ENCODE peak calls at places on chromosomes 1 and 21, in seven cellular contexts. G is adrenal gland; L is IMR-90; J is effector memory CD4-positive, alpha-beta T cell; M is mesendoderm; C is PC-9; Y is suprapubic skin. F is an unnamed sample. For H3K4me1 and H3K27me3, the result is how much of the 10 kb centered on the place peaks cover.

GRCh38 chr1:67241200-67241746 is 66.4 kb upstream of the IL12RB2 start:
- DNase-seq in G (no peak), L (no peak), J (no peak), M (no peak), C (no peak), Y (no peak), F (no peak)

GRCh38 chr1:80534606-80535360 is 1266.0 kb upstream of the ADGRL2 start:
- DNase-seq in G (no peak), L (peak), J (no peak), M (no peak), C (no peak), Y (no peak), F (no peak)

GRCh38 chr1:234893725-234894630 is 234.7 kb downstream of the TOMM20 start:
- DNase-seq in G (peak), L (peak), J (no peak), M (no peak), C (no peak), Y (no peak), F (peak)

GRCh38 chr1:231390071-231390470 is 32.0 kb downstream of the EGLN1 start:
- DNase-seq in G (no peak), L (peak), J (no peak), M (no peak), C (no peak), Y (no peak), F (no peak)

GRCh38 chr1:211613108-211613947 is 34.4 kb upstream of the SLC30A1 start:
- DNase-seq in G (peak), L (peak), J (no peak), M (peak), C (peak), Y (peak), F (peak)

GRCh38 chr21:28142692-28143091 is 850.0 kb downstream of the LTN1 start:
- DNase-seq in G (no peak), L (peak), J (no peak), M (no peak), C (no peak), Y (no peak), F (peak)

GRCh38 chr1:37602750-37603694 is 7.3 kb upstream of the GNL2 start:
- DNase-seq in G (no peak), L (peak), J (peak), M (peak), C (peak), Y (no peak), F (no peak)

GRCh38 chr1:218585565-218586184 is 240.5 kb downstream of the TGFB2 start:
- DNase-seq in G (no peak), L (peak), J (no peak), M (peak), C (peak), Y (no peak), F (peak)

GRCh38 chr1:15188678-15189077 is 35.1 kb downstream of the TMEM51 start:
- DNase-seq in G (no peak), L (peak), J (no peak), M (no peak), C (no peak), Y (no peak), F (no peak)

GRCh38 chr1:212760126-212760823 is 31.3 kb downstream of the NSL1 start:
- DNase-seq in G (no peak), L (no peak), J (no peak), M (peak), C (no peak), Y (no peak), F (no peak)

GRCh38 chr1:206872139-206872538 is 6.7 kb downstream of the IL20 start:
- DNase-seq in G (no peak), L (no peak), J (no peak), M (no peak), C (no peak), Y (no peak), F (no peak)

GRCh38 chr1:184036517-184036949 is 995 bp downstream of the COLGALT2 start:
- DNase-seq in G (peak), L (no peak), J (no peak), M (peak), C (no peak), Y (no peak), F (no peak)

GRCh38 chr1:67194209-67194863 is 28.1 kb downstream of the IL23R start:
- DNase-seq in G (no peak), L (no peak), J (peak), M (peak), C (no peak), Y (no peak), F (no peak)

GRCh38 chr1:56135864-56136147 is 443.6 kb downstream of the PLPP3 start:
- DNase-seq in G (no peak), L (no peak), J (no peak), M (no peak), C (no peak), Y (no peak), F (no peak)

GRCh38 chr1:203096566-203096965 is 10.8 kb upstream of the MYOG start:
- DNase-seq in G (no peak), L (no peak), J (no peak), M (no peak), C (no peak), Y (no peak), F (no peak)

GRCh38 chr1:39752703-39753102 is 14.0 kb downstream of the PPIE start:
- DNase-seq in G (no peak), L (no peak), J (no peak), M (no peak), C (no peak), Y (no peak), F (no peak)

GRCh38 chr1:195897072-195897471 is 711.2 kb downstream of the KCNT2 start:
- DNase-seq in G (no peak), L (no peak), J (no peak), M (peak), C (no peak), Y (no peak), F (no peak)

GRCh38 chr1:12584900-12585525 is 33.0 kb downstream of the DHRS3 start:
- DNase-seq in G (no peak), L (no peak), J (no peak), M (no peak), C (no peak), Y (no peak), F (no peak)

GRCh38 chr1:229384822-229385221 is 42.0 kb upstream of the CCSAP start:
- DNase-seq in G (no peak), L (no peak), J (no peak), M (no peak), C (no peak), Y (no peak), F (no peak)

GRCh38 chr1:233635765-233636502 is 22.0 kb downstream of the KCNK1 start:
- DNase-seq in G (no peak), L (peak), J (no peak), M (peak), C (peak), Y (no peak), F (no peak)

GRCh38 chr1:234659538-234659937 is 49.6 kb upstream of the IRF2BP2 start:
- DNase-seq in G (peak), L (peak), J (no peak), M (peak), C (peak), Y (no peak), F (peak)

GRCh38 chr21:30257773-30258172 is 25.0 kb downstream of the KRTAP24-1 start:
- DNase-seq in G (no peak), L (no peak), J (no peak), M (peak), C (peak), Y (no peak), F (peak)

GRCh38 chr1:212218911-212219310 is 66.3 kb upstream of the PPP2R5A start:
- DNase-seq in G (no peak), L (peak), J (no peak), M (peak), C (no peak), Y (no peak), F (no peak)

GRCh38 chr1:37732111-37732780 is 32.7 kb downstream of the EPHA10 start:
- DNase-seq in G (no peak), L (no peak), J (no peak), M (no peak), C (no peak), Y (no peak), F (no peak)

GRCh38 chr1:173473599-173474011 is 3.5 kb upstream of the PRDX6 start:
- DNase-seq in G (no peak), L (peak), J (no peak), M (no peak), C (no peak), Y (no peak), F (peak)

GRCh38 chr1:159751022-159751421 is 29.7 kb upstream of the DUSP23 start:
- DNase-seq in G (no peak), L (no peak), J (no peak), M (no peak), C (no peak), Y (no peak), F (no peak)

GRCh38 chr1:208224192-208224713 is 19.9 kb downstream of the PLXNA2 start:
- DNase-seq in G (no peak), L (no peak), J (no peak), M (no peak), C (no peak), Y (no peak), F (no peak)

GRCh38 chr1:3645247-3645646 is 4.7 kb downstream of the WRAP73 start:
- DNase-seq in G (no peak), L (no peak), J (no peak), M (no peak), C (no peak), Y (no peak), F (no peak)

GRCh38 chr1:164721037-164721496 is 162.1 kb downstream of the PBX1 start:
- DNase-seq in G (no peak), L (no peak), J (no peak), M (no peak), C (no peak), Y (no peak), F (no peak)

GRCh38 chr1:63746129-63746864 is 27.5 kb upstream of the ROR1 start:
- DNase-seq in G (no peak), L (peak), J (no peak), M (peak), C (peak), Y (no peak), F (peak)

GRCh38 chr1:46806196-46807020 is 7.6 kb downstream of the CYP4B1 start:
- DNase-seq in G (peak), L (no peak), J (no peak), M (no peak), C (peak), Y (peak), F (no peak)

GRCh38 chr1:1170215-1170890 is 3.3 kb upstream of the TTLL10 start:
- DNase-seq in G (no peak), L (no peak), J (no peak), M (no peak), C (no peak), Y (no peak), F (no peak)

GRCh38 chr1:204398197-204399125 is 13.2 kb downstream of the PPP1R15B start:
- DNase-seq in G (peak), L (peak), J (peak), M (peak), C (peak), Y (no peak), F (peak)

GRCh38 chr1:221939598-221939997 is 197.7 kb upstream of the DUSP10 start:
- DNase-seq in G (no peak), L (no peak), J (no peak), M (no peak), C (no peak), Y (no peak), F (no peak)
- H3K4me1 ChIP-seq in G (under half), L (under half), J (under half), M (under half), C (under half), Y (under half), F (under half)

DNA sequence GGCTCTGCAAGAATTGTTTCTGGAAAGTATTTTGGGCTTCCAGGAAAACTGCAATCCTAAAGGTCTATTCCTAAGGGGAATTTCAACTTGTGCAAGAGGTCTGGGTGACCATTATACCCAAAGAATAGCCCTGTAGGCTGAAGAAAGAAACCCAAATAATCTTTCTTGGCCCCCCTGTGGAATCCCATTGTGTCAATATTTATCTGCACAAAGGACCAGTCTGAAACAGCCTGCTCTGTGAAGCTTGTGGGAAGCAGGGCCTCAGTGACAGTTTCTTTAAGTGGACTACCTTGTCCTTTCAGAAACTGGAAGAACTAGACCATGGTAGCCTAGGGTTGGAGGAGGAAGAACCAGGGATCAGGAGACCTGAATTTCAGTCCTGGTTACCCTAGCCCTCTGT is 58.4 kb upstream of the HSD17B7 start:
- DNase-seq in G (no peak), L (no peak), J (no peak), M (no peak), C (no peak), Y (no peak), F (no peak)
- H3K27ac ChIP-seq in G (no peak), L (peak), J (no peak), M (no peak), C (no peak), Y (peak), F (no peak)

DNA sequence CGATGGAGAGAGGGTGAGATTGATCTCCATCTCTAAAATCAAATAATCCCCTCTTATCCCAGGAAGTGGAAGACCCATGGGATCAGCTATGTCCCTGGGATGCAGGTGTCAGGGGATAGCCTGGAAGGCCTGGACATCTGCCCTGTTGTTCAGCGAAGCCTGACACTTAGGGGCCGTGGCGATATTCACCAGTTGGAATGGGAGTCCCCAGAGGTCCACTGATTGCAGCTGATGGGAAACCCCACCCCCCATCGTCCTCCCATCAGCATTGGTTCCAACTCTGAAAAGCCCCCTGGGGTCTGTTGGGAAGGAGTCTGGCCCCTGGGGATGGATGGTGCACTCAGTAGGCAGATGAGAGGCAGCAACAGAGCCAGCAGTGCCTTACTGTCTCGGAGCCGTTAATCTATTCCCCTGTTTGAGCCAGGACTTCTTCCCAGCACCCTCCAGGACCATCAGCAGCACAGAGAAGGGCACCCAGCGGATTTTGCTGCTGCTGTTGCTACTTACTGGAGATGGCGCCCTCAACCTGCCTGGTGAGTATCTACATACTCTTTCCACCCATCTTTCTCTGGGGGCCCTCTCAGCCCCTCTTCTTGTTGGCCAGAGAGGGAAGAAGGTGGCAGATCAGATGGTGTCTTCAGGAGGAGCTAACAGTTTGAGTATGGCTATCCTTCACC is 13.4 kb downstream of the CATSPER4 start:
- DNase-seq in G (no peak), L (no peak), J (no peak), M (peak), C (no peak), Y (no peak), F (no peak)
- H3K27me3 ChIP-seq in G (under half), L (under half), J (under half), M (under half), C (under half), Y (under half), F (under half)

GRCh38 chr1:109824349-109825115 is 60.8 kb upstream of the EPS8L3 start:
- DNase-seq in G (no peak), L (no peak), J (no peak), M (no peak), C (no peak), Y (no peak), F (no peak)
- H3K4me1 ChIP-seq in G (under half), L (under half), J (under half), M (under half), C (half or more), Y (under half), F (under half)

GRCh38 chr1:9824702-9825089 is 931 bp upstream of the CLSTN1 start:
- DNase-seq in G (no peak), L (no peak), J (no peak), M (no peak), C (no peak), Y (no peak), F (peak)

GRCh38 chr1:9827558-9828185 is 3.9 kb upstream of the CLSTN1 start:
- DNase-seq in G (no peak), L (no peak), J (no peak), M (peak), C (peak), Y (no peak), F (peak)

GRCh38 chr1:9825101-9826074 is 1.6 kb upstream of the CLSTN1 start:
- DNase-seq in G (peak), L (peak), J (peak), M (peak), C (peak), Y (no peak), F (peak)

GRCh38 chr1:9826616-9827015 is 2.9 kb upstream of the CLSTN1 start:
- DNase-seq in G (no peak), L (no peak), J (no peak), M (no peak), C (no peak), Y (no peak), F (no peak)

GRCh38 chr1:9826087-9826486 is 2.3 kb upstream of the CLSTN1 start:
- DNase-seq in G (no peak), L (no peak), J (no peak), M (no peak), C (no peak), Y (no peak), F (no peak)
- H3K27ac ChIP-seq in G (peak), L (no peak), J (no peak), M (peak), C (peak), Y (peak), F (peak)

GRCh38 chr1:161781995-161782394 is 15.9 kb downstream of the ATF6 start:
- DNase-seq in G (no peak), L (peak), J (no peak), M (no peak), C (no peak), Y (no peak), F (no peak)
- H3K27me3 ChIP-seq in G (under half), L (under half), J (under half), M (under half), C (under half), Y (under half), F (under half)

GRCh38 chr1:201647094-201647493 is 108.2 kb downstream of the NAV1 start:
- DNase-seq in G (no peak), L (no peak), J (no peak), M (no peak), C (no peak), Y (no peak), F (no peak)

GRCh38 chr1:201645956-201646355 is 107.0 kb downstream of the NAV1 start:
- DNase-seq in G (no peak), L (peak), J (no peak), M (no peak), C (no peak), Y (no peak), F (no peak)

GRCh38 chr1:201648066-201648910 is 109.4 kb downstream of the NAV1 start:
- DNase-seq in G (peak), L (peak), J (no peak), M (peak), C (peak), Y (peak), F (peak)

GRCh38 chr1:201647722-201648065 is 108.8 kb downstream of the NAV1 start:
- DNase-seq in G (no peak), L (no peak), J (no peak), M (no peak), C (no peak), Y (no peak), F (no peak)

DNA sequence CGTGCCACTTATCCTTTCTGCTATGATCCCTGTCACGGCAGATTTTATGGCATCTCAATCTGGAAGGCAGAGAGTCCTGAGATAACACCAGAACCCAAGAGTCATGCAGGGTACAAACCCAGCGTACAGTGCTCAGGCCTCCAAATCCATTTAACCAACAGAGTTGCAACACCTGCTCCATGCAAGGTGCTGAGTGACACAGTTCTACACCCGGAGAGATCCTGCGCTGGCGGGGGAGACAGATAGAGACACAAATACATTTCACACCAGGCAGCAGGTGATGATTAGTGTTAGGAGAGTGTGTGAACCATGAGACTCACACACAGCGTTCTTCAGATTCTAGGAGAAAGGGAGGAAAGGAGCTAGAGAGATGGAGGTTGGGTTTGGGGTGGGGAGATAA is 107.7 kb downstream of the NAV1 start:
- DNase-seq in G (no peak), L (no peak), J (no peak), M (no peak), C (no peak), Y (no peak), F (no peak)
- H3K4me1 ChIP-seq in G (under half), L (under half), J (under half), M (under half), C (under half), Y (under half), F (under half)

GRCh38 chr21:43740497-43741156 is 21.7 kb downstream of the PDXK start:
- DNase-seq in G (no peak), L (no peak), J (peak), M (peak), C (peak), Y (no peak), F (peak)
- H3K27ac ChIP-seq in G (peak), L (no peak), J (no peak), M (no peak), C (no peak), Y (peak), F (no peak)

DNA sequence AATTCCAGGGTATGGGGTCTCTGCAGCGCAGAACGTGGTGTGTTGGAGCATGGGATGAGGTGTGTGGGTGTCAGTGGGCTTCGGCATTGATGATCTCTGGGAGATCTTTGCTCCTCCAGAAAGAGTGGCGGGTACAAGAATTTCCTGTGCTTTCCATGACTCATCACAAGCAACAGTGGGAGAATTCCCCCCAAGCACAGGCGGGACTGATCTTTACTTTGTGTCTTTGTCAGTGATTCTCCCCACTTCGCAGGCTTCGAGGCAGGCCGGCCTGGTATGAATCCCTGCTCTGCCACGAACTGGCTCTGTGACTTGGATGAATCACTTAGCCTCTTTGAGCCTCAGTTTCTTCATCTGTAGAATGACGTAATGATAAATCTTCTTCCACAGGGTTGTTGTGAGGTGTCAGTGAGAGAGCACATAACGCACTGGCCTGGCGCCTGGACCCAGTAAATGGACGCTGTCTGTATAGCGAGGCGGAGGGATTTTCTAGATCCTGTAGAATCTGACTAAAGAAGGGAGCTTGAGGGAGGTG is 2.0 kb downstream of the OPRD1 start:
- DNase-seq in G (no peak), L (no peak), J (no peak), M (no peak), C (no peak), Y (no peak), F (no peak)
- H3K27me3 ChIP-seq in G (under half), L (half or more), J (under half), M (under half), C (under half), Y (half or more), F (half or more)

GRCh38 chr1:198607714-198608113 is 31.1 kb upstream of the PTPRC start:
- DNase-seq in G (no peak), L (peak), J (no peak), M (no peak), C (no peak), Y (no peak), F (peak)
- H3K4me1 ChIP-seq in G (under half), L (under half), J (under half), M (under half), C (under half), Y (under half), F (under half)